ENCODE peak calls at places on chromosome 1, in five cellular contexts. P is coronary artery, O is left ventricle myocardium inferior, L is NB4, F is HFF-Myc. N is an unnamed sample.

GRCh38 chr1:27522860-27523665 is 33.1 kb upstream of the WASF2 start:
- DNase-seq in O (peak), F (no peak), L (peak), P (no peak), N (peak)

GRCh38 chr1:64624446-64624766 is 120.5 kb upstream of the RAVER2 start:
- DNase-seq in F (peak), O (no peak), L (no peak), P (no peak), N (peak)

GRCh38 chr1:228020686-228021525 is 14.1 kb downstream of the WNT3A start:
- DNase-seq in O (no peak), F (no peak), P (peak), L (no peak), N (no peak)

GRCh38 chr1:115454835-115455511 is 116.9 kb upstream of the NGF start:
- DNase-seq in P (no peak), F (peak), L (no peak), O (peak), N (no peak)

GRCh38 chr1:40027647-40028046 is 12.9 kb upstream of the CAP1 start:
- DNase-seq in F (no peak), O (no peak), L (no peak), P (no peak), N (no peak)

GRCh38 chr1:201212056-201212455 is 21.4 kb downstream of the IGFN1 start:
- DNase-seq in O (no peak), L (no peak), F (no peak), P (no peak), N (no peak)

GRCh38 chr1:221778535-221779142 is 36.8 kb upstream of the DUSP10 start:
- DNase-seq in O (no peak), F (no peak), L (peak), P (no peak), N (no peak)

GRCh38 chr1:162868972-162869371 is 8.0 kb upstream of the CCDC190 start:
- DNase-seq in P (no peak), F (no peak), L (no peak), O (no peak), N (no peak)

GRCh38 chr1:119782541-119783338 is 14.0 kb upstream of the HMGCS2 start:
- DNase-seq in L (peak), O (no peak), P (no peak), F (no peak), N (no peak)

GRCh38 chr1:68433386-68433785 is 16.4 kb downstream of the RPE65 start:
- DNase-seq in O (no peak), F (no peak), L (no peak), P (no peak), N (no peak)

GRCh38 chr1:153954826-153955225 is 3.6 kb downstream of the CRTC2 start:
- DNase-seq in L (no peak), O (no peak), P (no peak), F (no peak), N (no peak)

GRCh38 chr1:183472488-183473285 is at the start of gene SMG7:
- DNase-seq in O (peak), L (peak), F (no peak), P (no peak), N (no peak)

GRCh38 chr1:203199481-203200058 is 13.1 kb upstream of the CHI3L1 start:
- DNase-seq in L (peak), P (no peak), O (no peak), F (no peak), N (no peak)

GRCh38 chr1:221284028-221284427 is 404.8 kb downstream of the HLX start:
- DNase-seq in F (peak), P (no peak), L (no peak), O (no peak), N (peak)

GRCh38 chr1:19463204-19463803 is 22.0 kb downstream of the CAPZB start:
- DNase-seq in P (no peak), L (no peak), O (no peak), F (no peak), N (no peak)

GRCh38 chr1:187958207-187958606 is 1129.5 kb downstream of the PLA2G4A start:
- DNase-seq in O (no peak), L (no peak), P (no peak), F (no peak), N (no peak)

GRCh38 chr1:154686507-154686906 is 78.5 kb upstream of the ADAR start:
- DNase-seq in O (no peak), F (no peak), L (no peak), P (no peak), N (no peak)

GRCh38 chr1:206480211-206480610 is 9.9 kb downstream of the IKBKE start:
- DNase-seq in L (no peak), P (no peak), O (no peak), F (no peak), N (no peak)

GRCh38 chr1:116506132-116507004 is 64.5 kb downstream of the CD58 start:
- DNase-seq in O (no peak), F (no peak), P (no peak), L (no peak), N (no peak)

GRCh38 chr1:86648255-86648654 is 56.1 kb upstream of the SH3GLB1 start:
- DNase-seq in P (no peak), F (peak), O (no peak), L (peak), N (peak)

GRCh38 chr1:198107041-198107440 is 49.8 kb upstream of the NEK7 start:
- DNase-seq in P (no peak), O (no peak), F (no peak), L (no peak), N (peak)

GRCh38 chr1:36540056-36540455 is 57.3 kb upstream of the CSF3R start:
- DNase-seq in F (no peak), L (no peak), P (peak), O (no peak), N (no peak)

GRCh38 chr1:36537190-36537768 is 54.6 kb upstream of the CSF3R start:
- DNase-seq in L (no peak), O (no peak), P (no peak), F (no peak), N (no peak)

GRCh38 chr1:36542024-36542961 is 59.6 kb upstream of the CSF3R start:
- DNase-seq in P (peak), L (no peak), O (no peak), F (no peak), N (no peak)

GRCh38 chr1:36539526-36539925 is 56.8 kb upstream of the CSF3R start:
- DNase-seq in L (no peak), O (no peak), P (peak), F (no peak), N (no peak)

DNA sequence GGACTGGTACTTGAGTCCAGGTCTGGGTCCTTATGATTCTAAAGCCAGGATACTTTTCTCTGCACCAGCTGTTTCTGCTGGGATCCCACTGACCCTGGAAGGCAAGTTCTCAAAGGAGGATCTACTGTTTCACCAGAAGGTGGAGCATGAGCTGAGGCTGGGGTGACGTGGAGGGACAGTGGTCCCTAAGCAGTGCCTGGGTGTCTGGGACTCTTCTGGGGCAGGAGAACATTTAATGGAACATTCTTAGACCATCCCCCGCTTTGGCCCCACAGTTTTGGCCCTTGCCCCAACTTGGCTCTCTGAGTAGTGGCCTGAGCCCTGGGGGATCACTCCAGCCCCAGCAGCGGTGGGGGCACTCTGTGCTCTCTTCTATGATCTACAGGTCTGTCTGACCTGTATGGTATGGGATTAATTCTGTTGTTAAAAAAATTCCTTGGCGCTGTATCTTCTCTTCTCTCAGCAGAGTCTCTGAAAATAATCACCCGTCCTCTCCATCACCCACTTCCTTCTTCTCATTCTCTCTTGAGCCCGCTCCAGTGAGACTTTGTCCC is 60.3 kb upstream of the CSF3R start:
- DNase-seq in O (no peak), F (no peak), P (peak), L (peak), N (no peak)
- TF ChIP-seq CTCF in O (no peak), F (peak), P (no peak), L (peak), N (no peak)

GRCh38 chr1:3657578-3658230 is 5.4 kb downstream of the TP73 start:
- DNase-seq in O (no peak), P (no peak), L (no peak), F (no peak), N (no peak)

GRCh38 chr1:3659093-3659492 is 6.8 kb downstream of the TP73 start:
- DNase-seq in L (no peak), F (no peak), O (peak), P (no peak), N (no peak)

GRCh38 chr1:3656450-3657095 is 4.3 kb downstream of the TP73 start:
- DNase-seq in F (no peak), O (peak), L (no peak), P (no peak), N (no peak)

GRCh38 chr1:3658231-3658615 is 5.9 kb downstream of the TP73 start:
- DNase-seq in L (no peak), O (no peak), P (no peak), F (no peak), N (no peak)

DNA sequence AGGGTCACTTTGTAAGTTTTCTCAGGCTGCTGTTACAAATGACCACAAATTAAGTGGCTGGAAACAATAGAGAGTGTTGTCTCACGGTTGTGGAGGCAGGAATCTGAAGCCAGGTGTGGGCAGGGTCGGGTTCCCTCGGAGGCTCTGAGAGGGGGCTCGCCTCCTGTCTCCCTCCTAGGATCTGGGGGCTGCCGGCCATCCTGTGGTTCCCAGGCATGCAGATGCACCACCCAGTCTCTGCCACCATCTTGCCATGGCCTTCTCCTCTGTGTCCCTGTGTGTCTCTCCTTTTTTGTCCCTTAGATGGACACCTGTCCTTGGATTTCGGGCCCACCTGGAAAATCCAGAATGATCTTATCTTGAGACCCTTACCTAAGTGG is 4.8 kb downstream of the TP73 start:
- DNase-seq in O (no peak), F (no peak), P (no peak), L (no peak), N (no peak)
- H3K4me3 ChIP-seq in O (no peak), F (no peak), P (no peak), L (no peak), N (no peak)

GRCh38 chr1:8705104-8705503 is 112.3 kb downstream of the RERE start:
- DNase-seq in O (no peak), F (no peak), P (no peak), L (no peak), N (no peak)
- TF ChIP-seq CTCF in O (no peak), F (no peak), P (no peak), L (no peak), N (no peak)

DNA sequence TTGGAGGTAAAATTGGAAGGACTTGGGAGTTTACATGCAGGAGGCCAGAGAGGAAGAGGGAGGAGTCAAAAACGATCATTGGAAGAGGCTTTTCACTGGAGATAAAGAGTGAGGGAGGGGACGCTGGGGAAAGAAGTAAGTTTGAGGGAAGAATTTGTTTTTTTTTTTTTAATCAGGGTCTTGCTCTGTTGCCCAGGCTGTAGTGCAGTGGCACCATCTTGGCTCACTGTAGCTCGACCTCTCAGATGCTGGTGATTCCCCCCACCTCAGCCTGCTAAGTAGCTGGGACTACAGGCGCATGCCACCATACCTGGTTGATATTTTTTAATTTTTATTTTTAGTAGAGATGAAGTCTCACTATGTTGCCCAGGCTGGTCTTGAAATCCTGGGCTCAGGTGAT is 1.2 kb upstream of the MROH7 start:
- DNase-seq in F (no peak), P (no peak), L (no peak), O (no peak), N (no peak)
- H3K4me3 ChIP-seq in F (no peak), P (no peak), L (no peak), O (no peak), N (no peak)